ENCODE peak calls at places on chromosome 14, in four cellular contexts. R is Panc1; O is CD8-positive, alpha-beta memory T cell; X is cardiac muscle cell. Y is an unnamed sample. For H3K9me3, the result is how much of the 10 kb centered on the place peaks cover.

GRCh38 chr14:70842851-70843462 is 33.6 kb upstream of the MAP3K9 start:
- DNase-seq in R (no peak), O (no peak), X (no peak), Y (no peak)

GRCh38 chr14:90677484-90678045 is 138.7 kb downstream of the TTC7B start:
- DNase-seq in R (no peak), O (no peak), X (no peak), Y (no peak)

GRCh38 chr14:24415421-24416253 is 13.8 kb downstream of the CBLN3 start:
- DNase-seq in R (no peak), X (no peak), O (no peak), Y (peak)

GRCh38 chr14:25820368-25820767 is 770.4 kb upstream of the STXBP6 start:
- DNase-seq in X (no peak), O (no peak), R (no peak), Y (no peak)

GRCh38 chr14:100325231-100325632 is 2.1 kb downstream of the SLC25A47 start:
- DNase-seq in R (no peak), X (no peak), O (no peak), Y (no peak)

GRCh38 chr14:91038439-91038838 is 22.0 kb downstream of the RPS6KA5 start:
- DNase-seq in O (no peak), X (no peak), R (no peak), Y (no peak)

GRCh38 chr14:97978336-97978735 is 1181.2 kb downstream of the VRK1 start:
- DNase-seq in O (peak), X (peak), R (no peak), Y (peak)

GRCh38 chr14:85516239-85517112 is 13.5 kb upstream of the FLRT2 start:
- DNase-seq in R (no peak), O (no peak), X (no peak), Y (no peak)

GRCh38 chr14:23694085-23694975 is 58.2 kb downstream of the DHRS2 start:
- DNase-seq in O (no peak), X (peak), R (no peak), Y (no peak)

GRCh38 chr14:59630281-59630963 is 53.8 kb upstream of the CCDC175 start:
- DNase-seq in X (peak), R (no peak), O (no peak), Y (no peak)

GRCh38 chr14:95046711-95047681 is 110.3 kb downstream of the DICER1 start:
- DNase-seq in X (no peak), O (no peak), R (no peak), Y (peak)

GRCh38 chr14:92665699-92666110 is 82.7 kb downstream of the LGMN start:
- DNase-seq in O (no peak), R (no peak), X (no peak), Y (no peak)

GRCh38 chr14:96166475-96167223 is 38.0 kb upstream of the BDKRB2 start:
- DNase-seq in R (no peak), X (no peak), O (no peak), Y (no peak)

GRCh38 chr14:23644195-23644918 is 8.2 kb downstream of the DHRS2 start:
- DNase-seq in O (no peak), R (no peak), X (no peak), Y (no peak)

GRCh38 chr14:94041551-94042346 is 15.6 kb downstream of the OTUB2 start:
- DNase-seq in O (no peak), R (no peak), X (peak), Y (no peak)

GRCh38 chr14:75725481-75725880 is 64.4 kb downstream of the TTLL5 start:
- DNase-seq in R (no peak), O (no peak), X (no peak), Y (no peak)

GRCh38 chr14:94269156-94269555 is 23.9 kb downstream of the SERPINA10 start:
- DNase-seq in O (no peak), X (no peak), R (no peak), Y (no peak)

GRCh38 chr14:30656190-30656632 is 34.1 kb downstream of the SCFD1 start:
- DNase-seq in R (peak), X (peak), O (peak), Y (peak)

GRCh38 chr14:33184587-33184986 is 245.9 kb downstream of the NPAS3 start:
- DNase-seq in X (no peak), O (no peak), R (no peak), Y (no peak)

GRCh38 chr14:103078420-103078749 is 5.6 kb upstream of the LBHD2 start:
- DNase-seq in R (peak), O (peak), X (peak), Y (peak)

DNA sequence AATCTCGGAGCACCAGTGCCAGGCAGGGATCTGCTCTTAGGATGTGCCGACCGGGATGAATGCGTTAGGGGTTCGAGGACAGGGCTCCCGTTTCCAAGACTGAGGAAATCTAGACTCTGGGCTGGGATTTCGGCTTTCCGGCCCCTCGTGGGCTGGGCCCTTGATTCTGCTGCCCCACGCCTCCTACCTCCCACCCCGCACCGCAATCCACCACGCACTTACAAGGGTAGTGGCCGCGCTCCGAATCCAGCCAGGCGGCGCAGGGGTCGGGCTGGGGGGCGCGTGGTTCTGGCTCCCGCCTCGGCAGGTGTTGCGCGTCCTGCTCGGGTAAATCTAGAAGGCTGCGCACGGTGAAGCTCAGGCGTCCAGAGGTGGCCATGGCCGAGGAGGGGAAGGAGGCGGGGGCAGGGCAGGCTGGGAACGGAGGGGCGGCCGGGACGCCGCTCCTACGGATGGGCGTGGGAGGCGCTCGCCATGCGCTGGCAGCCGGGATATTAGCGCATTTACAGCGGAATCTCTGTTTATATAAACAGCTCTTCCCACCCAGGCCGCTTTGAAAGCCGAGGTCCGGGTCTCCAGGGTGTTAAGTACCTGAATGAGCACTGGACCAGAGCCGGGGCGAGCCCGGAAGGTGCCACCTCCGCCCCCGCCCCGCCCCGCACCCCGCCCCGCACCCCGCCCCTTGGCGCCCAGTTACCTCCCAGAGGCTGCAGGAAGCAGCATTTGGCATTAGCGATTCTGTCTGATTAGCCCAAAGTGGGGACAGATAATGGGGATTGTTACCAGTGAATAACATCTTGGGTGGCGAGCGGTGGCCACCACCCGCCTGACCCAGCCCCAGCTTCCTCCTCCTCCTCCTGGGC is at the start of gene NKX2-8:
- DNase-seq in R (no peak), O (no peak), X (peak), Y (no peak)
- H3K4me3 ChIP-seq in R (peak), O (no peak), X (peak), Y (peak)

GRCh38 chr14:66677780-66678179 is 169.8 kb downstream of the GPHN start:
- DNase-seq in O (no peak), X (no peak), R (no peak), Y (no peak)

DNA sequence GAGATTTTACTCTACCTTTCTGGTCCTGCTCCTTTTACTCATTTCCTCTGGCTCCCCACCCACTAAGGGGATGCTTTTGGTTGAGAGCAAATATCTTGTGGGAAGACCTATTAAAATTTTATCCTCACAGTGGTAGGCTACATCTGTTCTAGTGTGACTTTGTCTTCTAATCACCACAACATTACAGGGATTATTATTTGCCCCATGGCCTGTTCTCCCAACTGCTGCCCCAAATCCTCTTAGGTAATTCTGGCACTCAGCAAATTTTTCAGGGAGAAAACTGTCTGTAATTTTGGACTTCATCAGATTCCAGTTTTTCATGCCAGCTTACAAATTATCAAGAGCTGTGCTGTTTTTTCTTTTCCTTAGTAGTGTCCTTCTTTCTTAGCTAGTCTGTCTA is 172.3 kb downstream of the GPHN start:
- DNase-seq in X (no peak), R (no peak), O (no peak), Y (no peak)
- H3K9me3 ChIP-seq in X (under half), R (under half), O (under half), Y (under half)

GRCh38 chr14:73752297-73752992 is 38.3 kb upstream of the PNMA1 start:
- DNase-seq in O (peak), R (no peak), X (no peak), Y (peak)

GRCh38 chr14:73754911-73755360 is 40.8 kb upstream of the PNMA1 start:
- DNase-seq in R (no peak), X (no peak), O (no peak), Y (peak)

GRCh38 chr14:73751157-73751691 is 37.0 kb upstream of the PNMA1 start:
- DNase-seq in O (peak), X (no peak), R (no peak), Y (peak)

GRCh38 chr14:73753887-73754880 is 40.0 kb upstream of the PNMA1 start:
- DNase-seq in X (peak), R (no peak), O (no peak), Y (peak)

DNA sequence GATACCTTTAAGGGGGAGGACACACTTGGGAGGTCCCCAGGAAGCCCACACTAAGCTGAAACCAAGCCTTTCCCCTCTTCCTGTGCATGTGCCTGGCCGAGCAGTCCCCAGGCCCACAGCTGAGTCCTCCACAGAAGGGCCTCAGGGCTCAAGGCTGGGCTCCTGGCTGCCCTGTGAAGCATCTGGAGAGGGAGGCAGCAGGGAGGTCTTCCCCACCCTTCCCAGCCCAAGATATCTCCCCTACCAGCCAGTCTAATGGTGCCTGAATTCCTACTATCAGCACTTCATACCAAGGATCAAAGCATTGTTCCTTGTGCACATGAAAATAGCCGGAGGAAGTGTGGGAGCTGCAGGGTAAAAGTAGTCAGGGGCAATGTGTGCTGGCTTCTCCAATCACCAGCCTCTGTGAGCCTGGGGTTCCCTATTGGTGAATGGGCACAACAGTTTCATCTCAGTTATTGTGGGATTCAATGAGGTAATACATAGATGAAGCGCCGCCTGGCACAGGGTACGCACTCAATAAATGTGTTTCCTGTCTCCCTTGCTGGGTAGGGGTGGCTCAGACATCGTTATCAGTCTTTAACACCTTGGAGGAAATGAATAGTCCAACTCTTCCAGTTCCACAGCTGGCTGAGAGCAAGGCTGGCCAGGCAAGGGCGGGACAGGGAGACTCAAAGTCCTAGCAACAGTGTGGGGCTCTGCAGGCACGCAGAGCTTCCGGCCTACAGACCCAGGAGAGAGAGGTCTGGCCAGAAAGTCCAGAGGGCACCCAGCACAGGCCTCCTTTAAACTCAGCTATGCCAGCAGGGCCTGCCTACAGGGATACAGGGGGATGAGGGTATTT is 39.1 kb upstream of the PNMA1 start:
- DNase-seq in O (peak), R (no peak), X (peak), Y (peak)
- H3K4me3 ChIP-seq in O (peak), R (no peak), X (no peak), Y (peak)

DNA sequence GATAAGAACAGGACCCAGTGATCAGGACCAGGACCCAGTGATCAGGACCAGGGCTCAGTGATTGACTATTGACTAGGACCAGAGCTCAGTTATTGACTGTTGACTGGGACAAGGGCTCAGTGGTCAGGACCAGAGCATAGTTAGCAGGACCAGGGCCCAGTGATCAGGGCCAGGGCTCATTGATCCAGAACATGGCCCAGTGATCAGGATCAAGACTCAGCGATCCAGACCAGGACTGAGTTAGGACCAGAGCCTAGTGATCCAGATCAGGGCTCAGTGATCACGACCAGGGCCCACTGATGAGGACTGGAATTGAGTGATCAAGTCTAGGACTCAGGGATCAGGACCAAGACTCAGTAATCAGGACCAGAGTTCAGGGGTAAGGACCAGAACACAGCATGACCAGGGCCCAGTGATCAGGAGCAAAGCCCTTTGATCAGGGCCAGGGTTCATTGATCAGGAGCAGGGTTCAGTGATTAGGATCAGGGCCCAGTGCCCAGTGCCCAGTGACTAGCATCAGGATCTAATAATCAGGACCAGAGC is 176.0 kb downstream of the TMEM121 start:
- DNase-seq in X (no peak), R (no peak), O (peak), Y (no peak)
- H3K9me3 ChIP-seq in X (under half), R (under half), O (under half), Y (under half)